ENCODE peak calls at places on chromosomes 13 and 19, in eight cellular contexts. One of them, this sample, is unnamed.

GRCh38 chr19:46503848-46504453 is 8.3 kb upstream of the PNMA8B start:
- DNase-seq in HFF-Myc: no peak
- DNase-seq in lower lobe of right lung: no peak
- DNase-seq in cardiac muscle cell: no peak
- DNase-seq in choroid plexus epithelial cell: no peak
- DNase-seq in transverse colon: no peak
- DNase-seq in CD8-positive, alpha-beta T cell: no peak
- DNase-seq in neural progenitor cell: peak; percentile 1
- DNase-seq in this sample: no peak

GRCh38 chr13:38418286-38418685 is 68.6 kb downstream of the UFM1 start:
- DNase-seq in HFF-Myc: no peak
- DNase-seq in lower lobe of right lung: no peak
- DNase-seq in CD8-positive, alpha-beta T cell: no peak
- DNase-seq in choroid plexus epithelial cell: peak; percentile 23
- DNase-seq in transverse colon: no peak
- DNase-seq in cardiac muscle cell: no peak
- DNase-seq in neural progenitor cell: no peak
- DNase-seq in this sample: no peak

GRCh38 chr13:35478384-35479222 is 2.1 kb upstream of the MAB21L1 start:
- DNase-seq in CD8-positive, alpha-beta T cell: no peak
- DNase-seq in cardiac muscle cell: peak; percentile 43
- DNase-seq in lower lobe of right lung: no peak
- DNase-seq in neural progenitor cell: peak; percentile 82
- DNase-seq in transverse colon: no peak
- DNase-seq in choroid plexus epithelial cell: no peak
- DNase-seq in HFF-Myc: no peak
- DNase-seq in this sample: no peak

GRCh38 chr13:93861818-93862217 is 617.7 kb downstream of the DCT start:
- DNase-seq in neural progenitor cell: no peak
- DNase-seq in lower lobe of right lung: no peak
- DNase-seq in choroid plexus epithelial cell: peak; percentile 77
- DNase-seq in CD8-positive, alpha-beta T cell: no peak
- DNase-seq in transverse colon: no peak
- DNase-seq in HFF-Myc: no peak
- DNase-seq in cardiac muscle cell: peak; percentile 8
- DNase-seq in this sample: peak; percentile 90

GRCh38 chr19:46571495-46571894 is 29.6 kb upstream of the CALM3 start:
- DNase-seq in HFF-Myc: no peak
- DNase-seq in CD8-positive, alpha-beta T cell: no peak
- DNase-seq in neural progenitor cell: peak; percentile 72
- DNase-seq in cardiac muscle cell: peak; percentile 23
- DNase-seq in transverse colon: no peak
- DNase-seq in lower lobe of right lung: no peak
- DNase-seq in choroid plexus epithelial cell: peak; percentile 19
- DNase-seq in this sample: peak; percentile 8

GRCh38 chr19:39307822-39308530 is 11.8 kb downstream of the IFNL1 start:
- DNase-seq in CD8-positive, alpha-beta T cell: no peak
- DNase-seq in cardiac muscle cell: no peak
- DNase-seq in lower lobe of right lung: no peak
- DNase-seq in transverse colon: no peak
- DNase-seq in neural progenitor cell: peak; percentile 68
- DNase-seq in HFF-Myc: no peak
- DNase-seq in choroid plexus epithelial cell: no peak
- DNase-seq in this sample: no peak

GRCh38 chr19:1880611-1881392 is 4.5 kb downstream of the ABHD17A start:
- DNase-seq in cardiac muscle cell: no peak
- DNase-seq in transverse colon: no peak
- DNase-seq in CD8-positive, alpha-beta T cell: no peak
- DNase-seq in HFF-Myc: no peak
- DNase-seq in neural progenitor cell: no peak
- DNase-seq in lower lobe of right lung: no peak
- DNase-seq in choroid plexus epithelial cell: no peak
- DNase-seq in this sample: no peak

GRCh38 chr13:27622102-27622820 is 569 bp downstream of the POLR1D start:
- DNase-seq in transverse colon: peak; percentile 35
- DNase-seq in lower lobe of right lung: no peak
- DNase-seq in HFF-Myc: no peak
- DNase-seq in neural progenitor cell: no peak
- DNase-seq in CD8-positive, alpha-beta T cell: no peak
- DNase-seq in choroid plexus epithelial cell: peak; percentile 26
- DNase-seq in cardiac muscle cell: peak; percentile 50
- DNase-seq in this sample: no peak

GRCh38 chr13:45821861-45822260 is 29.7 kb downstream of the SIAH3 start:
- DNase-seq in transverse colon: no peak
- DNase-seq in HFF-Myc: no peak
- DNase-seq in cardiac muscle cell: peak; percentile 70
- DNase-seq in choroid plexus epithelial cell: no peak
- DNase-seq in neural progenitor cell: no peak
- DNase-seq in CD8-positive, alpha-beta T cell: no peak
- DNase-seq in lower lobe of right lung: no peak
- DNase-seq in this sample: no peak

GRCh38 chr13:114140131-114140908 is 7.9 kb upstream of the RASA3 start:
- DNase-seq in lower lobe of right lung: no peak
- DNase-seq in choroid plexus epithelial cell: no peak
- DNase-seq in CD8-positive, alpha-beta T cell: no peak
- DNase-seq in transverse colon: peak; percentile 50
- DNase-seq in cardiac muscle cell: no peak
- DNase-seq in neural progenitor cell: no peak
- DNase-seq in HFF-Myc: no peak
- DNase-seq in this sample: no peak

GRCh38 chr19:47024502-47024901 is 4.9 kb downstream of the NPAS1 start:
- DNase-seq in CD8-positive, alpha-beta T cell: no peak
- DNase-seq in choroid plexus epithelial cell: no peak
- DNase-seq in neural progenitor cell: no peak
- DNase-seq in lower lobe of right lung: no peak
- DNase-seq in cardiac muscle cell: no peak
- DNase-seq in transverse colon: no peak
- DNase-seq in HFF-Myc: no peak
- DNase-seq in this sample: no peak

GRCh38 chr19:35015576-35016351 is 14.5 kb upstream of the SCN1B start:
- DNase-seq in lower lobe of right lung: no peak
- DNase-seq in cardiac muscle cell: no peak
- DNase-seq in HFF-Myc: no peak
- DNase-seq in transverse colon: no peak
- DNase-seq in neural progenitor cell: no peak
- DNase-seq in choroid plexus epithelial cell: peak; percentile 44
- DNase-seq in CD8-positive, alpha-beta T cell: no peak
- DNase-seq in this sample: peak; percentile 78

GRCh38 chr19:11479470-11480080 is 1.3 kb downstream of the ELAVL3 start:
- DNase-seq in CD8-positive, alpha-beta T cell: no peak
- DNase-seq in neural progenitor cell: peak; percentile 85
- DNase-seq in lower lobe of right lung: no peak
- DNase-seq in HFF-Myc: no peak
- DNase-seq in transverse colon: peak; percentile 26
- DNase-seq in cardiac muscle cell: peak; percentile 70
- DNase-seq in choroid plexus epithelial cell: peak; percentile 15
- DNase-seq in this sample: peak; percentile 16

GRCh38 chr19:46601318-46602224 is at the start of gene CALM3:
- DNase-seq in cardiac muscle cell: no peak
- DNase-seq in choroid plexus epithelial cell: no peak
- DNase-seq in transverse colon: no peak
- DNase-seq in lower lobe of right lung: no peak
- DNase-seq in HFF-Myc: no peak
- DNase-seq in CD8-positive, alpha-beta T cell: no peak
- DNase-seq in neural progenitor cell: peak; percentile 39
- DNase-seq in this sample: no peak

GRCh38 chr13:78881746-78882145 is 222.8 kb upstream of the OBI1 start:
- DNase-seq in HFF-Myc: no peak
- DNase-seq in CD8-positive, alpha-beta T cell: no peak
- DNase-seq in neural progenitor cell: no peak
- DNase-seq in lower lobe of right lung: no peak
- DNase-seq in transverse colon: no peak
- DNase-seq in cardiac muscle cell: peak; percentile 52
- DNase-seq in choroid plexus epithelial cell: no peak
- DNase-seq in this sample: no peak

GRCh38 chr19:40057166-40057565 is 1.1 kb upstream of the ZNF780B start:
- DNase-seq in CD8-positive, alpha-beta T cell: no peak
- DNase-seq in choroid plexus epithelial cell: no peak
- DNase-seq in cardiac muscle cell: no peak
- DNase-seq in transverse colon: no peak
- DNase-seq in HFF-Myc: no peak
- DNase-seq in neural progenitor cell: no peak
- DNase-seq in lower lobe of right lung: no peak
- DNase-seq in this sample: no peak

GRCh38 chr19:13598098-13598497 is 91.8 kb upstream of the CACNA1A start:
- DNase-seq in HFF-Myc: no peak
- DNase-seq in choroid plexus epithelial cell: no peak
- DNase-seq in cardiac muscle cell: no peak
- DNase-seq in transverse colon: no peak
- DNase-seq in CD8-positive, alpha-beta T cell: no peak
- DNase-seq in neural progenitor cell: no peak
- DNase-seq in lower lobe of right lung: no peak
- DNase-seq in this sample: no peak

GRCh38 chr19:49938662-49939061 is 9.4 kb upstream of the NUP62 start:
- DNase-seq in HFF-Myc: no peak
- DNase-seq in transverse colon: no peak
- DNase-seq in cardiac muscle cell: no peak
- DNase-seq in lower lobe of right lung: no peak
- DNase-seq in neural progenitor cell: no peak
- DNase-seq in choroid plexus epithelial cell: no peak
- DNase-seq in CD8-positive, alpha-beta T cell: no peak
- DNase-seq in this sample: no peak

GRCh38 chr19:17052439-17052838 is 22.8 kb downstream of the HAUS8 start:
- DNase-seq in HFF-Myc: no peak
- DNase-seq in choroid plexus epithelial cell: peak; percentile 77
- DNase-seq in CD8-positive, alpha-beta T cell: no peak
- DNase-seq in lower lobe of right lung: no peak
- DNase-seq in neural progenitor cell: peak; percentile 76
- DNase-seq in cardiac muscle cell: peak; percentile 60
- DNase-seq in transverse colon: peak; percentile 64
- DNase-seq in this sample: peak; percentile 57

GRCh38 chr19:32287811-32288227 is 57.6 kb upstream of the ZNF507 start:
- DNase-seq in choroid plexus epithelial cell: peak; percentile 85
- DNase-seq in CD8-positive, alpha-beta T cell: no peak
- DNase-seq in neural progenitor cell: peak; percentile 85
- DNase-seq in HFF-Myc: peak; percentile 41
- DNase-seq in transverse colon: peak; percentile 74
- DNase-seq in lower lobe of right lung: peak; percentile 59
- DNase-seq in cardiac muscle cell: peak; percentile 70
- DNase-seq in this sample: peak; percentile 91

GRCh38 chr19:16383584-16384161 is 59.0 kb downstream of the KLF2 start:
- DNase-seq in lower lobe of right lung: no peak
- DNase-seq in HFF-Myc: no peak
- DNase-seq in transverse colon: no peak
- DNase-seq in cardiac muscle cell: no peak
- DNase-seq in choroid plexus epithelial cell: no peak
- DNase-seq in neural progenitor cell: no peak
- DNase-seq in CD8-positive, alpha-beta T cell: no peak
- DNase-seq in this sample: no peak

DNA sequence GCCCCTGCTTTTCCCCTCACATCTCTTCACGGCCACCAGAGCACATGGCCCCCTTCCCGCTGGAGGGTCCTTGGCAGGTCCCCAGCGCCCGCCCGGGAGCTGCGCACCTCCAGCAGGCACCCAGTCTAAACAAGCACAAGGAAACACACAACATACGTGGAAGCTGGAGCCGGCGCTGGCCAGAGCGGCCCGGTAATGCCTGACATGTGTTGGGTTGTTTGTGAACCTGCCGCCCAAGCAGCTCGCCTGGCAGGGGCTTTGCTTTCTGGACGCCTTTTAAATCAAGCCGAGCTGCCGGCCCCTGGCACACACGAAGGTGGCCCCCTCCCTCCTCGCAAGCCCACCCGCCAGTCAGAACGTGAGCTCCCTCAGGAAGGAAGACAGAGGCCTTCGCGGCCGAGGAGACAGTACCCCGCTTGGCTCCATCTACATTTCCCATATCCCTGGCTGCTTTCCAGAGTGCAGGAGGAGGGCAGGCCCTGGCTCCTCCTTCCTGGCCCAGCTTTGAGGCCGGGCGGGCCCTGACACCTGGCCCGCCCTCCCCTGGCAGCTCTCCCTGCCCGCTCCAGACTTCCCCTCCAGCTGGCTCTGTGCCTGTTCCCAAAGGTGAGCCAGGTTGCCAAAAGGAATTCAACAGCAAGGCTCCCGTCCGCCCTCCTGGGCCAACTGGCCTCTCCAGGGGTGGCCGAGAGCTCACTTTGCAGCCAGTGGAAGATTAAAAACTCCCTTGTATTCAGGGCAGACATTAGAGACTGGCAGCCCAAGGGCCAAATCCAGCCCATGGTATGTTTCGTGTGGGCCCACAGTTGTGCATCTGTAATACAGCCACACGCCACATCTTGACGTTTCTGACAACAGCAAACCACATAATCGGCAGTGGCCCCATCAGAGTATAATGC is 28.7 kb downstream of the COMP start:
- DNase-seq in neural progenitor cell: no peak
- DNase-seq in lower lobe of right lung: peak; percentile 92
- DNase-seq in HFF-Myc: no peak
- DNase-seq in cardiac muscle cell: peak; percentile 31
- DNase-seq in choroid plexus epithelial cell: peak; percentile 57
- DNase-seq in CD8-positive, alpha-beta T cell: no peak
- DNase-seq in transverse colon: peak; percentile 87
- DNase-seq in this sample: peak; percentile 23
- H3K4me3 ChIP-seq in neural progenitor cell: no peak overlapping the region
- H3K4me3 ChIP-seq in lower lobe of right lung: peak overlapping the region; percentile 17
- H3K4me3 ChIP-seq in HFF-Myc: no peak overlapping the region
- H3K4me3 ChIP-seq in cardiac muscle cell: no peak overlapping the region
- H3K4me3 ChIP-seq in choroid plexus epithelial cell: no peak overlapping the region
- H3K4me3 ChIP-seq in CD8-positive, alpha-beta T cell: no peak overlapping the region
- H3K4me3 ChIP-seq in transverse colon: no peak overlapping the region
- H3K4me3 ChIP-seq in this sample: no peak overlapping the region

GRCh38 chr19:27753622-27754021 is 1459.3 kb downstream of the UQCRFS1 start:
- DNase-seq in neural progenitor cell: no peak
- DNase-seq in lower lobe of right lung: no peak
- DNase-seq in cardiac muscle cell: no peak
- DNase-seq in CD8-positive, alpha-beta T cell: no peak
- DNase-seq in choroid plexus epithelial cell: no peak
- DNase-seq in HFF-Myc: no peak
- DNase-seq in transverse colon: no peak
- DNase-seq in this sample: no peak
- TF ChIP-seq CTCF in neural progenitor cell: no peak
- TF ChIP-seq CTCF in lower lobe of right lung: no peak
- TF ChIP-seq CTCF in cardiac muscle cell: no peak
- TF ChIP-seq CTCF in CD8-positive, alpha-beta T cell: no peak
- TF ChIP-seq CTCF in choroid plexus epithelial cell: no peak
- TF ChIP-seq CTCF in HFF-Myc: no peak
- TF ChIP-seq CTCF in transverse colon: no peak
- TF ChIP-seq CTCF in this sample: no peak

GRCh38 chr13:112063309-112063626 is 3.7 kb upstream of the SOX1 start:
- DNase-seq in HFF-Myc: no peak
- DNase-seq in choroid plexus epithelial cell: no peak
- DNase-seq in cardiac muscle cell: no peak
- DNase-seq in neural progenitor cell: no peak
- DNase-seq in CD8-positive, alpha-beta T cell: no peak
- DNase-seq in transverse colon: no peak
- DNase-seq in lower lobe of right lung: no peak
- DNase-seq in this sample: no peak
- H3K4me3 ChIP-seq in HFF-Myc: no peak overlapping the region
- H3K4me3 ChIP-seq in choroid plexus epithelial cell: no peak overlapping the region
- H3K4me3 ChIP-seq in cardiac muscle cell: no peak overlapping the region
- H3K4me3 ChIP-seq in neural progenitor cell: peak overlapping the region; percentile 38
- H3K4me3 ChIP-seq in CD8-positive, alpha-beta T cell: no peak overlapping the region
- H3K4me3 ChIP-seq in transverse colon: no peak overlapping the region
- H3K4me3 ChIP-seq in lower lobe of right lung: no peak overlapping the region
- H3K4me3 ChIP-seq in this sample: no peak overlapping the region

GRCh38 chr13:29505950-29506349 is 89.5 kb downstream of the SLC7A1 start:
- DNase-seq in lower lobe of right lung: no peak
- DNase-seq in choroid plexus epithelial cell: no peak
- DNase-seq in HFF-Myc: no peak
- DNase-seq in neural progenitor cell: no peak
- DNase-seq in transverse colon: no peak
- DNase-seq in CD8-positive, alpha-beta T cell: no peak
- DNase-seq in cardiac muscle cell: no peak
- DNase-seq in this sample: no peak
- TF ChIP-seq CTCF in lower lobe of right lung: no peak
- TF ChIP-seq CTCF in choroid plexus epithelial cell: no peak
- TF ChIP-seq CTCF in HFF-Myc: no peak
- TF ChIP-seq CTCF in neural progenitor cell: no peak
- TF ChIP-seq CTCF in transverse colon: no peak
- TF ChIP-seq CTCF in CD8-positive, alpha-beta T cell: no peak
- TF ChIP-seq CTCF in cardiac muscle cell: no peak
- TF ChIP-seq CTCF in this sample: no peak